ENCODE peak calls at places on chromosome 10, in five cellular contexts. M is thoracic aorta, S is heart left ventricle, W is HuH-7, J is HS-27A. H is an unnamed sample.

GRCh38 chr10:129446182-129446581 is 20.9 kb upstream of the MGMT start:
- DNase-seq in M (no peak), S (no peak), W (no peak), J (no peak), H (no peak)

GRCh38 chr10:84329986-84330651 is 1.7 kb downstream of the CCSER2 start:
- DNase-seq in M (no peak), S (no peak), W (no peak), J (no peak), H (peak; percentile 72)

GRCh38 chr10:54854389-54854788 is 53.4 kb upstream of the PCDH15 start:
- DNase-seq in M (no peak), S (no peak), W (no peak), J (no peak), H (no peak)

GRCh38 chr10:72605137-72605536 is 20.7 kb downstream of the MICU1 start:
- DNase-seq in M (no peak), S (no peak), W (no peak), J (no peak), H (no peak)

GRCh38 chr10:67606572-67606971 is 89.4 kb downstream of the CTNNA3 start:
- DNase-seq in M (no peak), S (no peak), W (no peak), J (no peak), H (no peak)

GRCh38 chr10:29472268-29473086 is 162.3 kb downstream of the SVIL start:
- DNase-seq in M (no peak), S (no peak), W (no peak), J (no peak), H (no peak)

GRCh38 chr10:14560274-14560673 is 214.4 kb downstream of the FAM107B start:
- DNase-seq in M (no peak), S (no peak), W (no peak), J (no peak), H (no peak)

GRCh38 chr10:102669206-102670064 is 25.2 kb downstream of the TRIM8 start:
- DNase-seq in M (peak; percentile 34), S (no peak), W (peak; percentile 58), J (no peak), H (no peak)

GRCh38 chr10:124422742-124423141 is 4.0 kb upstream of the OAT start:
- DNase-seq in M (no peak), S (no peak), W (no peak), J (no peak), H (no peak)

GRCh38 chr10:74081192-74081803 is 69.3 kb downstream of the AP3M1 start:
- DNase-seq in M (no peak), S (peak; percentile 48), W (peak; percentile 40), J (no peak), H (no peak)

GRCh38 chr10:71598673-71599072 is 120.9 kb downstream of the C10orf105 start:
- DNase-seq in M (no peak), S (peak; percentile 72), W (no peak), J (no peak), H (no peak)

GRCh38 chr10:101566333-101567164 is 21.5 kb downstream of the POLL start:
- DNase-seq in M (no peak), S (no peak), W (no peak), J (no peak), H (no peak)

GRCh38 chr10:92517034-92517655 is 56.7 kb downstream of the IDE start:
- DNase-seq in M (peak; percentile 18), S (peak; percentile 69), W (peak; percentile 34), J (peak; percentile 19), H (peak; percentile 38)

GRCh38 chr10:111035542-111035941 is 41.3 kb upstream of the ADRA2A start:
- DNase-seq in M (no peak), S (no peak), W (no peak), J (no peak), H (no peak)

GRCh38 chr10:72952901-72953223 is 1.7 kb downstream of the PLA2G12B start:
- DNase-seq in M (no peak), S (no peak), W (no peak), J (no peak), H (no peak)

GRCh38 chr10:77791506-77791905 is 135.0 kb downstream of the DLG5 start:
- DNase-seq in M (no peak), S (no peak), W (no peak), J (no peak), H (no peak)

GRCh38 chr10:59991117-59991516 is 84.8 kb upstream of the CCDC6 start:
- DNase-seq in M (no peak), S (no peak), W (no peak), J (no peak), H (no peak)

GRCh38 chr10:24556746-24557742 is 166.6 kb downstream of the ARHGAP21 start:
- DNase-seq in M (no peak), S (no peak), W (no peak), J (peak; percentile 23), H (no peak)

GRCh38 chr10:35640474-35640873 is 1.6 kb downstream of the FZD8 start:
- DNase-seq in M (peak; percentile 5), S (peak; percentile 70), W (peak; percentile 63), J (no peak), H (no peak)

GRCh38 chr10:47060356-47060755 is 149.1 kb downstream of the PTPN20 start:
- DNase-seq in M (no peak), S (no peak), W (no peak), J (no peak), H (no peak)

GRCh38 chr10:48684463-48684791 is 246 bp upstream of the WDFY4 start:
- DNase-seq in M (no peak), S (no peak), W (no peak), J (no peak), H (no peak)

GRCh38 chr10:104253106-104253505 is 1.6 kb upstream of the GSTO1 start:
- DNase-seq in M (no peak), S (no peak), W (peak; percentile 84), J (no peak), H (no peak)

GRCh38 chr10:670038-670437 is 19.4 kb downstream of the DIP2C start:
- DNase-seq in M (no peak), S (no peak), W (no peak), J (no peak), H (no peak)

GRCh38 chr10:14571866-14572507 is 202.7 kb downstream of the FAM107B start:
- DNase-seq in M (peak; percentile 41), S (no peak), W (no peak), J (no peak), H (no peak)

GRCh38 chr10:29446327-29446726 is 157.5 kb downstream of the LYZL1 start:
- DNase-seq in M (no peak), S (no peak), W (no peak), J (no peak), H (no peak)